ENCODE peak calls at places on chromosomes 16 and 17, in ten cellular contexts. E, S, C, M, N, G, X, H, O and W are unnamed samples.

GRCh38 chr16:86974120-86974519 is 343.1 kb downstream of the C16orf95 start:
- DNase-seq in X (no peak), M (no peak), G (no peak), H (no peak), N (no peak), C (no peak), S (no peak), O (no peak), E (no peak), W (no peak)

GRCh38 chr17:28613916-28614315 is at the start of gene RSKR:
- DNase-seq in G (no peak), N (no peak), C (no peak), X (no peak), M (no peak), O (no peak), H (no peak), S (no peak), E (peak; percentile 57), W (no peak)

GRCh38 chr16:10741844-10742243 is 1.8 kb upstream of the NUBP1 start:
- DNase-seq in E (peak; percentile 58), G (peak; percentile 15), M (no peak), X (no peak), O (peak; percentile 36), H (no peak), C (no peak), S (no peak), N (peak; percentile 59), W (no peak)

GRCh38 chr16:28554634-28555423 is 1.1 kb downstream of the SGF29 start:
- DNase-seq in H (no peak), O (no peak), N (peak; percentile 40), G (no peak), E (no peak), C (no peak), M (no peak), S (no peak), X (no peak), W (no peak)

GRCh38 chr17:37446027-37446426 is 39.3 kb downstream of the TADA2A start:
- DNase-seq in E (no peak), N (no peak), S (peak; percentile 12), G (no peak), M (no peak), X (peak; percentile 63), H (no peak), C (no peak), O (no peak), W (no peak)

GRCh38 chr16:68707341-68708152 is 29.5 kb upstream of the CDH1 start:
- DNase-seq in E (no peak), X (peak; percentile 88), H (peak; percentile 93), S (no peak), C (no peak), N (no peak), G (peak; percentile 32), O (no peak), M (no peak), W (no peak)

GRCh38 chr16:14418795-14419225 is 211.2 kb downstream of the PARN start:
- DNase-seq in N (no peak), S (no peak), X (no peak), C (no peak), E (peak; percentile 29), H (no peak), G (no peak), M (no peak), O (no peak), W (no peak)

GRCh38 chr17:77419547-77420475 is 279.0 kb downstream of the SEC14L1 start:
- DNase-seq in C (no peak), G (peak; percentile 71), S (peak; percentile 66), O (peak; percentile 80), H (peak; percentile 96), N (peak; percentile 48), X (no peak), E (peak; percentile 69), M (peak; percentile 26), W (peak; percentile 61)

GRCh38 chr17:41544497-41544896 is 16.4 kb upstream of the KRT19 start:
- DNase-seq in X (no peak), G (no peak), C (no peak), N (no peak), H (peak; percentile 71), S (peak; percentile 78), E (peak; percentile 58), M (no peak), O (no peak), W (no peak)

GRCh38 chr16:83116274-83116892 is 489.6 kb downstream of the CDH13 start:
- DNase-seq in O (no peak), C (no peak), X (no peak), H (peak; percentile 64), G (no peak), M (no peak), N (no peak), S (no peak), E (peak; percentile 49), W (no peak)

GRCh38 chr16:50539053-50539615 is 9.1 kb upstream of the NKD1 start:
- DNase-seq in H (peak; percentile 44), X (no peak), S (no peak), O (no peak), E (no peak), M (no peak), C (no peak), G (no peak), N (no peak), W (no peak)

GRCh38 chr16:79278506-79278905 is 322.0 kb downstream of the MAF start:
- DNase-seq in C (no peak), N (no peak), H (no peak), M (peak; percentile 42), O (no peak), X (no peak), E (no peak), G (no peak), S (no peak), W (peak; percentile 80)

GRCh38 chr17:46027326-46028325 is 28.6 kb downstream of the STH start:
- DNase-seq in E (no peak), M (no peak), O (no peak), N (no peak), G (no peak), C (no peak), H (no peak), S (no peak), X (no peak), W (no peak)

GRCh38 chr16:85570213-85570734 is 42.8 kb upstream of the GSE1 start:
- DNase-seq in C (no peak), X (no peak), N (no peak), S (no peak), O (no peak), G (no peak), M (peak; percentile 47), E (no peak), H (no peak), W (peak; percentile 74)

GRCh38 chr16:51657844-51658243 is 506.8 kb upstream of the SALL1 start:
- DNase-seq in O (no peak), S (no peak), E (no peak), G (no peak), X (no peak), M (no peak), H (no peak), N (no peak), C (no peak), W (no peak)
- TF ChIP-seq CTCF in O (no peak), S (no peak), E (no peak), G (no peak), X (no peak), M (no peak), H (no peak), N (no peak), C (no peak), W (no peak)

GRCh38 chr16:521381-522210 is 5.9 kb upstream of the CAPN15 start:
- DNase-seq in C (no peak), M (no peak), G (no peak), S (no peak), N (peak; percentile 35), E (no peak), H (peak; percentile 89), X (peak; percentile 42), O (no peak), W (no peak)
- TF ChIP-seq CTCF in C (no peak), M (no peak), G (no peak), S (no peak), N (no peak), E (no peak), H (peak; percentile 74), X (no peak), O (no peak), W (no peak)

GRCh38 chr17:56499799-56500388 is 93.6 kb upstream of the NOG start:
- DNase-seq in M (peak; percentile 13), G (no peak), S (peak; percentile 39), H (peak; percentile 65), C (no peak), X (peak; percentile 56), N (no peak), O (peak; percentile 37), E (peak; percentile 24), W (peak; percentile 58)
- TF ChIP-seq CTCF in M (peak; percentile 77), G (peak; percentile 62), S (peak; percentile 47), H (peak; percentile 80), C (peak; percentile 50), X (peak; percentile 35), N (no peak), O (peak; percentile 54), E (peak; percentile 31), W (peak; percentile 66)

GRCh38 chr17:29996458-29996857 is 55.0 kb downstream of the EFCAB5 start:
- DNase-seq in E (no peak), M (no peak), C (no peak), X (no peak), G (no peak), S (no peak), N (no peak), O (no peak), H (no peak), W (no peak)

GRCh38 chr17:30005709-30006320 is 64.4 kb downstream of the EFCAB5 start:
- DNase-seq in E (peak; percentile 17), N (no peak), G (no peak), X (no peak), H (no peak), M (no peak), C (no peak), O (peak; percentile 33), S (no peak), W (no peak)

GRCh38 chr17:30000755-30001257 is 59.4 kb downstream of the EFCAB5 start:
- DNase-seq in O (peak; percentile 50), N (no peak), H (no peak), M (no peak), X (no peak), C (no peak), G (no peak), S (no peak), E (peak; percentile 54), W (no peak)

GRCh38 chr17:30002088-30002487 is 60.7 kb downstream of the EFCAB5 start:
- DNase-seq in H (no peak), G (no peak), X (no peak), O (no peak), S (no peak), C (no peak), M (no peak), N (no peak), E (no peak), W (no peak)

DNA sequence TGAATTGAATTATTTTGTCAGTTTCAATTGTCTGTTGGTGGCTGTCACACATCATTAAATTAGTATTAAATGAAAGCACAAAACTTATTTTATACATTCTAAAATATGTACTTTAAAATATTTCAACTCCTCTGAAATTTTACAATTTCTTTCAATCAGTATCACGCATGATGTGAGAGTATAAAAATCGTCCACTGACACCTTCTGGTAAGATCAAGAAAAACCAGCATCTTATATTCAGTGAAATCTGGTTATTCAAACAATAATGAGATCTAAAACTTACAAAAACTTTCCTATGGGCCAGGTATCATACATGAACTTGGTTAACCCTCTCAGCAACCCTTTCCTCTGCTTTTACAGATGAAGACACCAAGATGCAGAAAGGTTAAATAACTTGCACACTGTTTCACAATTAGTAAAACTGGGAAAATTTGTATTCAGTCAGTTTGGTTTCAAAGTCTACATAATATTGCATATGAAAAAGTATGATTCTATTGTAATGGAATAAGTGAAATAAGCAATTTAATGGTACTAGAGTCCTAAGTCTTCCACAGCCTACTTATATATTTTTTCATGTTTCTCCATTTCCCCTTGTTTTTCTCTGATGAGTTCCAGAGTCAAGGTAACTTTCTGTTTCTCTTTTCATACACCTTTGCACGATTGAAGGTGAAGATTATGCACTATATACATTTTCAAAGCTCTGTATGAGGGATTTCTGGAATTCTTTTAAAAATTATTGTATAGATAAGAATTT is 58.7 kb downstream of the EFCAB5 start:
- DNase-seq in H (no peak), X (peak; percentile 18), O (no peak), M (peak; percentile 30), N (no peak), C (no peak), G (no peak), E (peak; percentile 21), S (no peak), W (no peak)
- TF ChIP-seq CTCF in H (no peak), X (no peak), O (no peak), M (peak; percentile 75), N (no peak), C (peak; percentile 9), G (no peak), E (no peak), S (no peak), W (no peak)